ENCODE peak calls at places on chromosomes 5 and 9, in nine cellular contexts. J is CD4-positive, alpha-beta T cell; R is H9; F is testis; H is caudate nucleus; I is CD8-positive, alpha-beta T cell; G is AG04450; P is body of pancreas; S is left ventricle myocardium inferior. X is an unnamed sample.

GRCh38 chr5:20972419-20972925 is 984.5 kb upstream of the CDH18 start:
- DNase-seq in J (no peak), R (peak; percentile 69), F (peak; percentile 14), H (peak; percentile 1), I (no peak), G (no peak), P (peak; percentile 24), S (peak; percentile 42), X (peak; percentile 52)

GRCh38 chr5:108753877-108754276 is 6.2 kb downstream of the FER start:
- DNase-seq in J (no peak), R (no peak), F (no peak), H (no peak), I (no peak), G (no peak), P (no peak), S (no peak), X (no peak)

GRCh38 chr9:35608221-35608620 is 3.2 kb downstream of the TESK1 start:
- DNase-seq in J (no peak), R (no peak), F (no peak), H (no peak), I (no peak), G (no peak), P (no peak), S (no peak), X (peak; percentile 22)

GRCh38 chr9:128703616-128704355 is 1.5 kb downstream of the PKN3 start:
- DNase-seq in J (no peak), R (peak; percentile 28), F (no peak), H (no peak), I (no peak), G (no peak), P (peak; percentile 50), S (peak; percentile 62), X (peak; percentile 85)

GRCh38 chr9:38160613-38161215 is 91.7 kb upstream of the SHB start:
- DNase-seq in J (peak; percentile 51), R (peak; percentile 78), F (peak; percentile 77), H (peak; percentile 18), I (peak; percentile 53), G (no peak), P (peak; percentile 78), S (peak; percentile 36), X (peak; percentile 82)

GRCh38 chr9:89497978-89498844 is at the start of gene SEMA4D:
- DNase-seq in J (peak; percentile 52), R (peak; percentile 84), F (peak; percentile 92), H (peak; percentile 48), I (peak; percentile 50), G (peak; percentile 6), P (peak; percentile 82), S (peak; percentile 73), X (peak; percentile 88)

GRCh38 chr5:133990396-133990795 is 14.4 kb downstream of the VDAC1 start:
- DNase-seq in J (no peak), R (no peak), F (no peak), H (no peak), I (no peak), G (no peak), P (no peak), S (no peak), X (no peak)

GRCh38 chr5:169861934-169862333 is 118.4 kb downstream of the INSYN2B start:
- DNase-seq in J (no peak), R (no peak), F (no peak), H (no peak), I (no peak), G (peak; percentile 70), P (no peak), S (no peak), X (no peak)

GRCh38 chr9:98536542-98537173 is 172.1 kb downstream of the GABBR2 start:
- DNase-seq in J (no peak), R (peak; percentile 76), F (peak; percentile 32), H (no peak), I (no peak), G (no peak), P (peak; percentile 49), S (no peak), X (no peak)

GRCh38 chr5:8683528-8683927 is 814.6 kb downstream of the MTRR start:
- DNase-seq in J (no peak), R (no peak), F (no peak), H (no peak), I (no peak), G (no peak), P (no peak), S (no peak), X (no peak)

GRCh38 chr9:74942801-74943200 is 9.9 kb downstream of the C9orf40 start:
- DNase-seq in J (peak; percentile 20), R (no peak), F (no peak), H (no peak), I (peak; percentile 25), G (no peak), P (no peak), S (no peak), X (no peak)

GRCh38 chr5:61010759-61011460 is 65.9 kb downstream of the NDUFAF2 start:
- DNase-seq in J (no peak), R (peak; percentile 51), F (no peak), H (no peak), I (no peak), G (no peak), P (no peak), S (no peak), X (no peak)

GRCh38 chr5:160159991-160160826 is 41.0 kb upstream of the PWWP2A start:
- DNase-seq in J (no peak), R (peak; percentile 91), F (no peak), H (no peak), I (no peak), G (no peak), P (peak; percentile 17), S (no peak), X (no peak)

GRCh38 chr9:77846957-77847574 is 184.5 kb downstream of the GNAQ start:
- DNase-seq in J (no peak), R (no peak), F (no peak), H (no peak), I (no peak), G (no peak), P (no peak), S (no peak), X (no peak)

GRCh38 chr9:137666505-137666809 is 47.7 kb downstream of the EHMT1 start:
- DNase-seq in J (no peak), R (no peak), F (peak; percentile 75), H (no peak), I (no peak), G (no peak), P (peak; percentile 53), S (peak; percentile 25), X (no peak)

GRCh38 chr9:70340572-70340971 is 73.9 kb downstream of the KLF9 start:
- DNase-seq in J (no peak), R (no peak), F (no peak), H (no peak), I (no peak), G (no peak), P (no peak), S (no peak), X (no peak)

GRCh38 chr5:132369471-132370240 is at the start of gene SLC22A5:
- DNase-seq in J (peak; percentile 70), R (peak; percentile 83), F (peak; percentile 72), H (peak; percentile 35), I (peak; percentile 67), G (no peak), P (peak; percentile 91), S (peak; percentile 67), X (peak; percentile 71)

GRCh38 chr9:14515564-14516198 is 177.6 kb downstream of the ZDHHC21 start:
- DNase-seq in J (no peak), R (peak; percentile 83), F (no peak), H (no peak), I (no peak), G (no peak), P (no peak), S (no peak), X (peak; percentile 47)

GRCh38 chr9:18437315-18438200 is 36.4 kb upstream of the ADAMTSL1 start:
- DNase-seq in J (no peak), R (no peak), F (peak; percentile 81), H (no peak), I (no peak), G (no peak), P (peak; percentile 33), S (peak; percentile 48), X (peak; percentile 60)

GRCh38 chr5:113693621-113694130 is 180.2 kb downstream of the YTHDC2 start:
- DNase-seq in J (no peak), R (no peak), F (no peak), H (no peak), I (no peak), G (no peak), P (no peak), S (no peak), X (no peak)

GRCh38 chr5:132418876-132419275 is 49.4 kb downstream of the SLC22A5 start:
- DNase-seq in J (no peak), R (no peak), F (no peak), H (no peak), I (no peak), G (no peak), P (no peak), S (no peak), X (no peak)

GRCh38 chr5:138833726-138834480 is 41.2 kb downstream of the LRRTM2 start:
- DNase-seq in J (no peak), R (no peak), F (no peak), H (no peak), I (no peak), G (no peak), P (no peak), S (no peak), X (no peak)

GRCh38 chr9:134433909-134434895 is 107.9 kb downstream of the RXRA start:
- DNase-seq in J (no peak), R (no peak), F (no peak), H (no peak), I (no peak), G (no peak), P (peak; percentile 36), S (no peak), X (no peak)
- H3K27ac ChIP-seq in J (no peak overlapping the region), R (no peak overlapping the region), F (peak overlapping the region; percentile 85), H (peak overlapping the region; percentile 96), I (no peak overlapping the region), G (peak overlapping the region; percentile 77), P (peak overlapping the region; percentile 90), S (peak overlapping the region; percentile 96), X (peak overlapping the region; percentile 90)

DNA sequence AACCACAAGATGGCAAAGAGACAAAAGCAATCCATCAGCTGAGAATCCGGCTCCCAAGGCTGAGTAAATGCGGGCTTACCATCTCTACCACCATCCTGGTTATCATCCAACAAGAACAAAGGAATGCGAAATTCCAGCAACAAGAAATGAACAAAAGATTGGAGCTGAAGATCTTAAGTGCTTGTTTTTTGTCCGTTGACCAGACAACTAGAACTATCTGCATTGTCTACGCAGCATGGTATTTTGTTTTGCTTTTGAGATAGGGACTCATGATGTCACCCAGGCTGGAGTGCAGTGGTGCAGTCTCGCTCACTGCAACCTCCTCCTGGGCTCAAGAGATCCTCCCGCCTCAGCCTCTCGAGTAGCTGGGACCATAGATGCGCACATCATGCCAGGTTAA is 88.9 kb downstream of the ZNF366 start:
- DNase-seq in J (no peak), R (no peak), F (no peak), H (no peak), I (no peak), G (no peak), P (no peak), S (no peak), X (no peak)
- H3K27ac ChIP-seq in J (no peak overlapping the region), R (no peak overlapping the region), F (no peak overlapping the region), H (no peak overlapping the region), I (no peak overlapping the region), G (no peak overlapping the region), P (no peak overlapping the region), S (no peak overlapping the region), X (no peak overlapping the region)

GRCh38 chr5:120257358-120257971 is 206.6 kb upstream of the PRR16 start:
- DNase-seq in J (no peak), R (no peak), F (no peak), H (no peak), I (no peak), G (no peak), P (no peak), S (no peak), X (no peak)
- H3K27ac ChIP-seq in J (no peak overlapping the region), R (no peak overlapping the region), F (peak overlapping the region; percentile 21), H (no peak overlapping the region), I (no peak overlapping the region), G (no peak overlapping the region), P (no peak overlapping the region), S (no peak overlapping the region), X (no peak overlapping the region)

GRCh38 chr5:140221697-140222223 is 46.8 kb downstream of the CYSTM1 start:
- DNase-seq in J (no peak), R (no peak), F (no peak), H (no peak), I (no peak), G (peak; percentile 64), P (no peak), S (no peak), X (no peak)
- H3K27ac ChIP-seq in J (no peak overlapping the region), R (no peak overlapping the region), F (no peak overlapping the region), H (no peak overlapping the region), I (no peak overlapping the region), G (peak overlapping the region; percentile 80), P (peak overlapping the region; percentile 56), S (peak overlapping the region; percentile 71), X (peak overlapping the region; percentile 76)